ENCODE peak calls at places on chromosomes 11 and 22, in six cellular contexts. F, X, Q, S, V and G are unnamed samples.

GRCh38 chr11:35541621-35542375 is 16.4 kb upstream of the PAMR1 start:
- DNase-seq in F (no peak), X (peak), Q (peak), S (peak), V (peak), G (no peak)

GRCh38 chr11:110564676-110565343 is 135.1 kb downstream of the FDX1 start:
- DNase-seq in F (no peak), X (no peak), Q (no peak), S (no peak), V (no peak), G (no peak)

GRCh38 chr11:7251836-7252682 is at the start of gene SYT9:
- DNase-seq in F (peak), X (peak), Q (no peak), S (no peak), V (peak), G (peak)

GRCh38 chr11:36574486-36574885 is 6.7 kb downstream of the RAG1 start:
- DNase-seq in F (no peak), X (no peak), Q (no peak), S (no peak), V (no peak), G (no peak)

GRCh38 chr22:24432059-24432853 is 4.9 kb downstream of the ADORA2A start:
- DNase-seq in F (no peak), X (peak), Q (peak), S (no peak), V (peak), G (no peak)

GRCh38 chr11:70592641-70593165 is 194.4 kb downstream of the CTTN start:
- DNase-seq in F (no peak), X (no peak), Q (no peak), S (no peak), V (no peak), G (no peak)

GRCh38 chr11:2761131-2762030 is 61.6 kb upstream of the KCNQ1OT1 start:
- DNase-seq in F (no peak), X (no peak), Q (no peak), S (no peak), V (no peak), G (peak)

GRCh38 chr22:19962246-19962908 is 20.8 kb upstream of the TXNRD2 start:
- DNase-seq in F (peak), X (peak), Q (peak), S (no peak), V (peak), G (no peak)

GRCh38 chr11:46210133-46210636 is 67.3 kb upstream of the CREB3L1 start:
- DNase-seq in F (peak), X (peak), Q (no peak), S (no peak), V (peak), G (no peak)

GRCh38 chr11:70135142-70136132 is 57.3 kb downstream of the ANO1 start:
- DNase-seq in F (no peak), X (peak), Q (no peak), S (no peak), V (peak), G (no peak)

GRCh38 chr11:898540-899190 is 11.9 kb downstream of the CHID1 start:
- DNase-seq in F (no peak), X (peak), Q (no peak), S (peak), V (peak), G (no peak)

GRCh38 chr11:130498181-130498580 is 49.7 kb downstream of the ADAMTS15 start:
- DNase-seq in F (no peak), X (no peak), Q (no peak), S (no peak), V (no peak), G (no peak)

GRCh38 chr22:33274214-33274828 is 216.1 kb upstream of the SYN3 start:
- DNase-seq in F (no peak), X (peak), Q (no peak), S (peak), V (peak), G (no peak)

GRCh38 chr11:78907636-78908035 is 333.0 kb upstream of the NARS2 start:
- DNase-seq in F (peak), X (no peak), Q (no peak), S (no peak), V (no peak), G (no peak)

GRCh38 chr11:119650251-119650650 is 78.7 kb downstream of the NECTIN1 start:
- DNase-seq in F (no peak), X (no peak), Q (no peak), S (no peak), V (no peak), G (no peak)

GRCh38 chr11:21301981-21302380 is 632.6 kb downstream of the NELL1 start:
- DNase-seq in F (no peak), X (no peak), Q (no peak), S (no peak), V (no peak), G (no peak)

GRCh38 chr22:17775781-17776470 is 1.7 kb upstream of the BID start:
- DNase-seq in F (no peak), X (no peak), Q (no peak), S (no peak), V (no peak), G (no peak)

GRCh38 chr22:24086310-24086709 is 75.2 kb downstream of the CABIN1 start:
- DNase-seq in F (no peak), X (no peak), Q (no peak), S (no peak), V (no peak), G (no peak)

GRCh38 chr22:47175151-47175760 is 412.8 kb downstream of the TBC1D22A start:
- DNase-seq in F (no peak), X (peak), Q (no peak), S (no peak), V (peak), G (peak)

GRCh38 chr22:42075277-42075676 is 1.2 kb downstream of the PHETA2 start:
- DNase-seq in F (no peak), X (no peak), Q (no peak), S (no peak), V (no peak), G (no peak)

GRCh38 chr22:42074846-42075245 is 798 bp downstream of the PHETA2 start:
- DNase-seq in F (no peak), X (no peak), Q (no peak), S (no peak), V (peak), G (no peak)

GRCh38 chr22:42073568-42074152 is 388 bp upstream of the PHETA2 start:
- DNase-seq in F (no peak), X (no peak), Q (no peak), S (no peak), V (no peak), G (no peak)

GRCh38 chr22:42072606-42073330 is 1.3 kb upstream of the PHETA2 start:
- DNase-seq in F (no peak), X (no peak), Q (no peak), S (no peak), V (no peak), G (no peak)

GRCh38 chr22:42074153-42074750 is at the start of gene PHETA2:
- DNase-seq in F (no peak), X (peak), Q (peak), S (peak), V (peak), G (no peak)
- TF ChIP-seq CTCF in F (no peak), X (peak), Q (peak), S (peak), V (peak), G (peak)

GRCh38 chr22:36367066-36367465 is 20.7 kb downstream of the MYH9 start:
- DNase-seq in F (no peak), X (no peak), Q (no peak), S (no peak), V (no peak), G (no peak)

GRCh38 chr22:36369004-36369921 is 18.5 kb downstream of the MYH9 start:
- DNase-seq in F (no peak), X (no peak), Q (no peak), S (no peak), V (no peak), G (no peak)

GRCh38 chr22:36369922-36370781 is 17.6 kb downstream of the MYH9 start:
- DNase-seq in F (no peak), X (peak), Q (peak), S (no peak), V (peak), G (no peak)

GRCh38 chr22:36367479-36367878 is 20.3 kb downstream of the MYH9 start:
- DNase-seq in F (no peak), X (no peak), Q (no peak), S (no peak), V (no peak), G (no peak)

GRCh38 chr22:36368359-36368983 is 19.3 kb downstream of the MYH9 start:
- DNase-seq in F (peak), X (peak), Q (no peak), S (no peak), V (peak), G (no peak)
- TF ChIP-seq CTCF in F (peak), X (no peak), Q (peak), S (no peak), V (peak), G (no peak)

GRCh38 chr22:49499433-49500075 is 328.1 kb downstream of the BRD1 start:
- DNase-seq in F (no peak), X (no peak), Q (no peak), S (no peak), V (no peak), G (no peak)

GRCh38 chr22:49494555-49494954 is 333.1 kb downstream of the BRD1 start:
- DNase-seq in F (no peak), X (no peak), Q (no peak), S (no peak), V (no peak), G (no peak)

GRCh38 chr22:49500942-49501395 is 326.7 kb downstream of the BRD1 start:
- DNase-seq in F (no peak), X (no peak), Q (no peak), S (no peak), V (no peak), G (no peak)

GRCh38 chr22:49500076-49500460 is 327.6 kb downstream of the BRD1 start:
- DNase-seq in F (no peak), X (no peak), Q (no peak), S (no peak), V (no peak), G (no peak)

DNA sequence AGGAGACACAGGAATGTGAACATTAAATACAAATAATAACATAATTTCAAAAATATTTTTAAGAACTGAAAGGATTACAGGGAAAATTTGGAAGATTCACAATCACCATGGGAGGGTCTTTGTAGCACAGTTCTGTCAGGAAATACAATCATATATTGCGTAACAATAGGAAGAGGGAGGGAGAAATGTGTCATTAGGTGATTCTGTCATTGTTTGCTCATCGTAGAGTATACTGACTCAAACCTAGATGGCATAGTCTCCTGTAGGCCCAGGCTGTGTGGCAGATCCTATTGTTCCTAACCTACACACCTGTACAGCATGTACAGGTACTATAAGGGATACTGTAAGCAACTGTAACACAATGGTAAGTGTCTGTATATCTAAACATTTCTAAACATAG is 330.4 kb downstream of the BRD1 start:
- DNase-seq in F (peak), X (no peak), Q (no peak), S (no peak), V (no peak), G (no peak)
- TF ChIP-seq CTCF in F (no peak), X (no peak), Q (no peak), S (no peak), V (no peak), G (no peak)

GRCh38 chr22:48892571-48893287 is 934.9 kb downstream of the BRD1 start:
- DNase-seq in F (no peak), X (no peak), Q (no peak), S (no peak), V (no peak), G (no peak)

GRCh38 chr22:48895341-48895740 is 932.3 kb downstream of the BRD1 start:
- DNase-seq in F (no peak), X (no peak), Q (no peak), S (no peak), V (no peak), G (no peak)

GRCh38 chr22:48893288-48894063 is 934.2 kb downstream of the BRD1 start:
- DNase-seq in F (no peak), X (no peak), Q (no peak), S (no peak), V (no peak), G (no peak)

GRCh38 chr22:48894804-48895250 is 932.8 kb downstream of the BRD1 start:
- DNase-seq in F (no peak), X (no peak), Q (no peak), S (no peak), V (no peak), G (no peak)

GRCh38 chr22:48894064-48894671 is 933.5 kb downstream of the BRD1 start:
- DNase-seq in F (no peak), X (no peak), Q (no peak), S (no peak), V (no peak), G (peak)
- TF ChIP-seq CTCF in F (no peak), X (no peak), Q (no peak), S (no peak), V (no peak), G (peak)

GRCh38 chr11:67696998-67697397 is 22.6 kb upstream of the ALDH3B2 start:
- DNase-seq in F (no peak), X (no peak), Q (no peak), S (no peak), V (no peak), G (no peak)

GRCh38 chr11:67700141-67700540 is 25.7 kb upstream of the ALDH3B2 start:
- DNase-seq in F (no peak), X (no peak), Q (no peak), S (no peak), V (no peak), G (no peak)

GRCh38 chr11:67699521-67699920 is 25.1 kb upstream of the ALDH3B2 start:
- DNase-seq in F (peak), X (no peak), Q (no peak), S (no peak), V (peak), G (no peak)

GRCh38 chr11:67697846-67698245 is 23.4 kb upstream of the ALDH3B2 start:
- DNase-seq in F (no peak), X (no peak), Q (no peak), S (no peak), V (no peak), G (no peak)

DNA sequence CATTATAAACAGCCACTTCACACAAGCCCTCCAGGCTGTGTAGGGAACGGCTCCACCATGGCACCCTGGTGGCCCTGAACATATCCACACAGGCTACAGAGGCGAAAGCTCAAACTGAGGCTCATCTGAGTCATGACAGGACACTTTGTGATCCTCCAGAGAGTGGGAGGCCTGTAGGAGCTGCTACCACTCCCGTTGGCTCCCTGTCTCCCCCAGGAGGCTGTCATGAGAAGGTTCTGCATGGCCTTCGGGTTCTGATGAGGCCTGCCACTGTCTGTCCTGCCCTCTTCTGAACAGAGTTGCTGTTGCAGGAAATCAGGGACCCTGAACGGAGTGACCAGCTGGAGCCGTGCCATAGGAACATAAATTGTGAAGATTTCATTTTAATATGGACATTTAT is 23.8 kb upstream of the ALDH3B2 start:
- DNase-seq in F (no peak), X (no peak), Q (no peak), S (no peak), V (peak), G (no peak)
- TF ChIP-seq CTCF in F (peak), X (no peak), Q (no peak), S (no peak), V (peak), G (no peak)

GRCh38 chr11:114304969-114305368 is 8.8 kb downstream of the NNMT start:
- DNase-seq in F (no peak), X (peak), Q (no peak), S (no peak), V (no peak), G (no peak)

GRCh38 chr11:114309517-114309916 is 13.3 kb downstream of the NNMT start:
- DNase-seq in F (no peak), X (peak), Q (no peak), S (no peak), V (no peak), G (no peak)

GRCh38 chr11:114310095-114310494 is 13.9 kb downstream of the NNMT start:
- DNase-seq in F (no peak), X (peak), Q (no peak), S (no peak), V (no peak), G (no peak)

GRCh38 chr11:114308689-114309089 is 12.5 kb downstream of the NNMT start:
- DNase-seq in F (no peak), X (peak), Q (no peak), S (peak), V (peak), G (no peak)

GRCh38 chr11:114307524-114308203 is 11.5 kb downstream of the NNMT start:
- DNase-seq in F (peak), X (peak), Q (peak), S (peak), V (peak), G (no peak)
- TF ChIP-seq CTCF in F (no peak), X (no peak), Q (no peak), S (no peak), V (no peak), G (no peak)